ENCODE peak calls at places on chromosome 17, in seven cellular contexts. M is PC-3, F is OCI-LY7, A is GM23248, O is PC-9, E is Karpas-422, V is GM23338. Q is an unnamed sample.

GRCh38 chr17:12342609-12343248 is 322.1 kb downstream of the MAP2K4 start:
- DNase-seq in F (peak; percentile 31), E (peak; percentile 85), O (no peak), A (peak; percentile 8), M (peak; percentile 27), V (peak; percentile 86), Q (peak; percentile 8)

GRCh38 chr17:44541884-44542581 is 15.3 kb upstream of the FZD2 start:
- DNase-seq in E (no peak), A (no peak), O (no peak), V (peak; percentile 77), M (no peak), F (peak; percentile 30), Q (no peak)

GRCh38 chr17:10192963-10193362 is 5.4 kb downstream of the GAS7 start:
- DNase-seq in A (peak; percentile 88), V (no peak), O (no peak), F (no peak), E (no peak), M (no peak), Q (no peak)

GRCh38 chr17:42249681-42250446 is 26.3 kb downstream of the STAT5B start:
- DNase-seq in O (no peak), M (no peak), A (no peak), V (no peak), E (no peak), F (no peak), Q (no peak)

GRCh38 chr17:60305141-60305540 is 86.8 kb downstream of the USP32 start:
- DNase-seq in O (no peak), E (peak; percentile 88), V (peak; percentile 45), A (no peak), F (peak; percentile 53), M (no peak), Q (no peak)

GRCh38 chr17:27449541-27449940 is 6.7 kb upstream of the KSR1 start:
- DNase-seq in V (no peak), F (no peak), A (no peak), M (no peak), E (no peak), O (no peak), Q (no peak)

GRCh38 chr17:34703533-34703932 is 124.2 kb downstream of the TMEM132E start:
- DNase-seq in O (peak; percentile 15), F (peak; percentile 46), V (peak; percentile 93), M (peak; percentile 48), A (peak; percentile 60), E (peak; percentile 74), Q (no peak)

GRCh38 chr17:83199500-83200201 is 120.2 kb downstream of the METRNL start:
- DNase-seq in O (peak; percentile 38), M (peak; percentile 24), E (peak; percentile 70), F (peak; percentile 84), A (peak; percentile 91), V (no peak), Q (no peak)

GRCh38 chr17:14428640-14429029 is 127.8 kb downstream of the HS3ST3B1 start:
- DNase-seq in O (no peak), A (no peak), V (no peak), F (peak; percentile 84), E (peak; percentile 60), M (no peak), Q (no peak)

GRCh38 chr17:40191237-40192208 is 14.3 kb downstream of the RAPGEFL1 start:
- DNase-seq in M (peak; percentile 74), V (peak; percentile 88), A (peak; percentile 94), F (peak; percentile 84), E (peak; percentile 92), O (no peak), Q (peak; percentile 43)

DNA sequence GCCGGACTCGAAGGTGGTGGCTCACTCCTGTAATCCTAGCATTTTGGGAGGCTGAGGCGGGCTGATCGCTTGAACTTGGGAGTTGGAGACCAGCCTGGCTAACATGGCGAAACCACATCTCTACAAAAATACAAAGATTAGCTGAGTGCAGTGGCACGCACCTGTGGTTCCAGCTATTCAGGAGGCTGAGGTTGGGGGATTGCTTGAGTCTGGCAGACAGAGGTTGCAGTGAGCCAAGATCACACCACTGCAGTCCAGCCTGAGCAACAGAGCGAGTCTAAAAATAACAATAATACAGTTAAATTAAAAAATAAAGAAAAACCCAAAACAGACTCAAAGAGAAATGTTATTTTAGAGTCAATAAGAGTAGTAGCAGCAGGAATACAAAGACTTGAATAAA is 29.7 kb upstream of the ABCA5 start:
- DNase-seq in M (no peak), O (no peak), V (no peak), E (no peak), F (no peak), A (no peak), Q (no peak)
- H3K9me2 ChIP-seq in M (no peaks in the 10 kb centered on the region), O (no peaks in the 10 kb centered on the region), V (no peaks in the 10 kb centered on the region), E (no peaks in the 10 kb centered on the region), F (no peaks in the 10 kb centered on the region), A (no peaks in the 10 kb centered on the region), Q (no peaks in the 10 kb centered on the region)

DNA sequence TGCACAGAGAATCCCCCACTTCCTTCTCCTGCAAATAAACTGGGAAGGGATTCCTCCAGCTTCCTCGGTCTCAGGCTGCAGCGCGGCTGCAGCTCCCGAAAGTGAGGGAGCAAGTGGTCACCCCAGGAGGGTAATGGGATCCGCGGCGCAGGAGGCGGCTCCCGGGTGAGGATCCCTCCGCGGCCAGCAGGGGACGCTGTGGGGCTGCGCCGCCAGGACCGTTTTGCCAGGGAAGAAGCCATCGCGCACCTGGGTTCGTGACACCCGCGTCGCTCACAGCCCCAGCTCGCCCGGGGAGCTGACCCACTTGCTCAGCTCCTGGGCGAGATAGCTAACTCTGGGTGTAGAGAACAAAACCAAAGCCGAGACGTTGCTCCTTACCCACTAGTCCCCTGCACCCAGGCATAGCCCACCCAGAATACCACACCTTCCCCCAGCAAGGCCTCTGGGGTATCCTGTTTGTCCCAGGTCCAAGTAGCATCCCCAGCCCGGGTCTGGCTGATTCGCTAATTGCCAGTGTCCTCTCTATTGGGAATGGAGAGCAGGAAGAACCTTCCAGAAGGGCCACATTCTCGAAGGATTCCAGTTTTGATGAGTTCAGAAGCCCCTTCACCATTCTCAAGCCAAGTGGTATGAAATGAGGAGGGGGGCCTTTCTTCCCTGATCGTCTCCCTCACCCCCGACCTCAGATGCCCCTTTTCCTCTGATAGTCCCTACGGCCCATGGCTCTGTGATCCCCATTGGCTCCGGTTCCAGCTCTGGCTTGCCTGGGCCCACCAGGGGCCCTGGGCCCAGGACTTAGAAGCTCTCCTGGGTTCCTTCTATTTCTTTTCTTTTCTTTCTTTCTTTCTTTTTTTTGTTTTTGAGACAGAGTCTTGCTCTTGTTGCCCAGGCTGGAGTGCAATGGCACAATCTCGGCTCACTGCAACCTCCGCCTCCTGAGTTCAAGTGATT is 14.1 kb downstream of the CYGB start:
- DNase-seq in E (peak; percentile 89), M (peak; percentile 88), F (peak; percentile 85), A (peak; percentile 77), V (peak; percentile 88), O (peak; percentile 83), Q (peak; percentile 58)
- H3K4me3 ChIP-seq in E (no peak overlapping the region), M (peak overlapping the region; percentile 46), F (no peak overlapping the region), A (no peak overlapping the region), V (peak overlapping the region; percentile 38), O (no peak overlapping the region), Q (peak overlapping the region; percentile 19)

GRCh38 chr17:66492080-66492479 is 189.7 kb downstream of the PRKCA start:
- DNase-seq in A (no peak), E (no peak), V (no peak), M (no peak), F (no peak), O (no peak), Q (no peak)
- H3K9me2 ChIP-seq in A (no peaks in the 10 kb centered on the region), E (no peaks in the 10 kb centered on the region), V (no peaks in the 10 kb centered on the region), M (no peaks in the 10 kb centered on the region), F (no peaks in the 10 kb centered on the region), O (no peaks in the 10 kb centered on the region), Q (no peaks in the 10 kb centered on the region)

DNA sequence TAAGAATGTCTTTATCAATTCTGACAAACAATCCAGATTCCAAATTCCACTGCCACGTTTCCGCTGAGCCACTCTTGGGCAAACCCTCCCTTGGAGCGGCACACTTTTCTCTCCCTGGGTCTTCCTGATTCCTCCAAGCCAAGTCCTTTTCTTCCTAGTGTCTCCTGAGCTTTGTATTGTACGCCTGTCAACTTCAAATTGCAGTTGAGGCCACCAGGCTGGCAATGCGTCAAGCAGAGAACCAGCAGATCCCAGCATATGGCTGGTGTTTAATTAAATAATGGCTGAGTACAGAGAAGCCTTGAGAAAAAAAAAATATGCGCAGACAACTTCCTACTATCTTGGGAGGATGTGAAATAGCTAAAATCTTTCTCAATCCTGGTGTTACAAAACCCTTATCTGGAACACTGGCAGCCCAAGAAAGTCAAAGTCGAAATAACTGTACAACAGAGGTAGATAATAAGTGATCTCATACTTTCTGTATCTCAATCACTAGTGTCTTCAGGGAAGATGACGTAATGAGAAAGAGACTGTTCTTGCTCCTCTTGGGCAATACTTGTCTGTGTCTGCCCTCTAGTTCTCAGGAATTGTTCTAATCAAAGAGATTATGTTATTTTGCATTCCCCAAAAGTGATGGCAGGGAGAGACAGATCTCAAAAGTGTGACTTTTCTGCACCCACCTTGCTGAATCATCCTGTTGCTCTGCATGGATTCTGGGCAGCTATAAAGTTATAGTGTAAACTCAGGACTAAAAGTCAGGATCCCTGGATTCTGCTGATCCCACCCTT is 15.0 kb downstream of the SMIM36 start:
- DNase-seq in V (no peak), O (no peak), M (no peak), F (no peak), A (peak; percentile 61), E (peak; percentile 33), Q (no peak)
- H3K4me3 ChIP-seq in V (no peak overlapping the region), O (no peak overlapping the region), M (no peak overlapping the region), F (no peak overlapping the region), A (no peak overlapping the region), E (no peak overlapping the region), Q (no peak overlapping the region)

DNA sequence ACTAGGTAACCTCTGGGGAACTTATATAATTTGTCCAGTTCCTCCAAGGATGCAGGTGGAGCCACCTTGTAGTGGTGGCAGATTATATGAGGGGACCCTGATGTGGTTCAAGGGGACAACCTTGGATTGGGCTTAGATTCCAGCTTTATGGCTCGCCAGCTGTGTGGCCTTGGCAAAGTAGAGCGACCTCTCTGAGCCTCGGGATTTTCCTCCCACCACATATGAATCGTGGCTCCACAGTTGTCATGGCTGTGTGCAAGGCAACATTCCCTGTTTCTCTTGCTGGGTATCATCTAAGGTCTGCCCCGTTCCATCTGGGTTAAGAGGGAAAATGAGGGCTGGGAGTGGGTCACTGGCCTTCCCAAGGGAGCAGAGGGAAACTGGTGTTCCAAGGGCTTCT is 104.6 kb downstream of the RAB11FIP4 start:
- DNase-seq in O (no peak), E (no peak), F (no peak), A (no peak), M (no peak), V (no peak), Q (no peak)
- H3K9me2 ChIP-seq in O (no peaks in the 10 kb centered on the region), E (no peaks in the 10 kb centered on the region), F (no peaks in the 10 kb centered on the region), A (no peaks in the 10 kb centered on the region), M (no peaks in the 10 kb centered on the region), V (no peaks in the 10 kb centered on the region), Q (no peaks in the 10 kb centered on the region)

DNA sequence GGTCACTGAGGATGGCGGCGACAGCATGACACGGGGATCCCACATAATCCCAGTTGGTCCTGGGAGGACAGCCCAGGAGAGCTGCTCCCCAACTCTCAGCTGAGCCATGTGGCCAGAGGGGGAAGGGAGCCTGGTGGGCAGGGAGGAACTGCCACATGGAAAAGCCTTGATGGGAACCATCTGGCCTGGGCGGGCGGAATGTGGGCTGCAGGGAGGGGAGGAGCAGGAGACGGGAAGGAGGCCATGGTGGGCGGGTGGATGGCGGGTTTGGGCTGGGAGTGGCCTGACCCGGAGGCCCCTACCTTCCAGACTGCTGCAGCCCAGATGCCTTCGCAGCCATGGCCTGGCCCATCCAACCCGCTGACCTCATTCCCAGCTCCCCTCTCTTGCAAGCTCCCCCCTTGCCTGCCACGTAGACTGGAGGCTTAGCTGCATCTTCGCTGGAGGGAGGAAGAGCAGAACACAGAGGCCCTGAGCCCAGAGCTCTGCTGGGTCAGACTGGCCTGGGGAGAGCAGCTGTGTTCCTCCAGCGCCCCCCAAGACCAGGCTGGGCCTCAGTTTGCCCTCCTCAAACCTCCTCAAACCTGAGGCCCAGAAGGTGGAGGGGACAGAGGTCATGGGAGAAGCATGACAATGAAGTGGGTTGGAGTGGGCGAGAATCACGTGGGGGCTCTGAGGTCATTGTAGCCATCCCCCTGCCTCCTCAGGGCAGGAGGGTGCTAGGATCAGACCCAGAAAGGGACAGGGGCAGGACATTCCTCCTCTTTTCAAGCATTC is 8.2 kb upstream of the COL1A1 start:
- DNase-seq in A (peak; percentile 100), F (no peak), O (peak; percentile 31), M (no peak), E (no peak), V (peak; percentile 80), Q (no peak)
- H3K4me3 ChIP-seq in A (peak overlapping the region; percentile 57), F (no peak overlapping the region), O (no peak overlapping the region), M (no peak overlapping the region), E (no peak overlapping the region), V (peak overlapping the region; percentile 32), Q (no peak overlapping the region)

Q was measured in HCT116.